ENCODE peak calls at places on chromosomes 1 and 21, in nine cellular contexts. L, H, K, S, G, X, P, F and Z are unnamed samples.

GRCh38 chr21:43723648-43724047 is 4.7 kb downstream of the PDXK start:
- DNase-seq in L (no peak), H (no peak), K (no peak), S (no peak), G (no peak), X (no peak), P (no peak), F (no peak), Z (no peak)

GRCh38 chr1:41286486-41286885 is 44.4 kb upstream of the SCMH1 start:
- DNase-seq in L (no peak), H (no peak), K (no peak), S (no peak), G (no peak), X (no peak), P (no peak), F (no peak), Z (no peak)

GRCh38 chr1:3030663-3031381 is 9.6 kb downstream of the ACTRT2 start:
- DNase-seq in L (no peak), H (no peak), K (no peak), S (no peak), G (no peak), X (no peak), P (no peak), F (no peak), Z (no peak)

GRCh38 chr21:35390013-35390776 is 341.1 kb upstream of the RUNX1 start:
- DNase-seq in L (peak; percentile 59), H (no peak), K (peak; percentile 42), S (no peak), G (no peak), X (no peak), P (peak; percentile 30), F (peak; percentile 50), Z (peak; percentile 62)

GRCh38 chr1:210446479-210446878 is 117.8 kb downstream of the HHAT start:
- DNase-seq in L (peak; percentile 46), H (no peak), K (no peak), S (no peak), G (no peak), X (no peak), P (no peak), F (no peak), Z (peak; percentile 10)

GRCh38 chr1:86110451-86111129 is 46.0 kb downstream of the COL24A1 start:
- DNase-seq in L (no peak), H (no peak), K (no peak), S (no peak), G (no peak), X (no peak), P (no peak), F (no peak), Z (no peak)

GRCh38 chr1:11520531-11521233 is 41.7 kb downstream of the DISP3 start:
- DNase-seq in L (no peak), H (no peak), K (no peak), S (no peak), G (no peak), X (no peak), P (no peak), F (no peak), Z (no peak)

GRCh38 chr1:157170677-157171515 is 32.7 kb upstream of the ETV3 start:
- DNase-seq in L (peak; percentile 13), H (peak; percentile 82), K (no peak), S (peak; percentile 41), G (no peak), X (no peak), P (peak; percentile 23), F (peak; percentile 17), Z (peak; percentile 26)

DNA sequence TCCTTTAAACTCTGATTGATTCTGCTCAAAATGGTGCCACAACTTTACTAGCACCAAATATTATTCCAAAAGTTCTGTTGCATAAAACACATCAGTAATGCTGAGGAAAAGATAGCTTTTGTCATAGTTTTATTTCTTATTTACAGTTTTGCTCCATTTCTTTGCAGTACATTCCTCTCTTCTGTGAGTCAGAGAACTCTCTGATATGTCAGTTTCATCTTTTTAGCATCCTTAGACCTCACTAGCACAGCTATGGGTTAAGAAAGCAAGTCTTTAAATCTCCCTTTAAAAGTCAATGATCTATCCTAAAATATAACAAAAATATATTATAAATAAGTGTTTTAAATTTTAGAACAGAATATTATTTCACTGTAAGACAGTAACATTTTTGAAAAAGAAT is 356.6 kb upstream of the SNX7 start:
- DNase-seq in L (no peak), H (no peak), K (no peak), S (no peak), G (no peak), X (no peak), P (no peak), F (no peak), Z (no peak)
- H3K4me3 ChIP-seq in L (no peak overlapping the region), H (no peak overlapping the region), K (no peak overlapping the region), S (no peak overlapping the region), G (no peak overlapping the region), X (no peak overlapping the region), P (no peak overlapping the region), F (no peak overlapping the region), Z (no peak overlapping the region)

GRCh38 chr1:183896466-183897026 is 91.6 kb downstream of the RGL1 start:
- DNase-seq in L (peak; percentile 74), H (peak; percentile 39), K (peak; percentile 73), S (no peak), G (no peak), X (no peak), P (no peak), F (peak; percentile 66), Z (peak; percentile 93)

GRCh38 chr1:183894290-183894565 is 89.3 kb downstream of the RGL1 start:
- DNase-seq in L (no peak), H (no peak), K (no peak), S (no peak), G (no peak), X (no peak), P (no peak), F (no peak), Z (no peak)

GRCh38 chr1:183898001-183898396 is 93.1 kb downstream of the RGL1 start:
- DNase-seq in L (no peak), H (no peak), K (no peak), S (no peak), G (no peak), X (no peak), P (no peak), F (no peak), Z (no peak)

GRCh38 chr1:183901748-183902341 is 96.9 kb downstream of the RGL1 start:
- DNase-seq in L (no peak), H (no peak), K (no peak), S (no peak), G (no peak), X (no peak), P (no peak), F (peak; percentile 40), Z (no peak)

GRCh38 chr1:183898610-183899009 is 93.7 kb downstream of the RGL1 start:
- DNase-seq in L (no peak), H (no peak), K (no peak), S (no peak), G (no peak), X (no peak), P (no peak), F (no peak), Z (no peak)
- H3K4me3 ChIP-seq in L (no peak overlapping the region), H (no peak overlapping the region), K (no peak overlapping the region), S (no peak overlapping the region), G (no peak overlapping the region), X (no peak overlapping the region), P (no peak overlapping the region), F (no peak overlapping the region), Z (no peak overlapping the region)

DNA sequence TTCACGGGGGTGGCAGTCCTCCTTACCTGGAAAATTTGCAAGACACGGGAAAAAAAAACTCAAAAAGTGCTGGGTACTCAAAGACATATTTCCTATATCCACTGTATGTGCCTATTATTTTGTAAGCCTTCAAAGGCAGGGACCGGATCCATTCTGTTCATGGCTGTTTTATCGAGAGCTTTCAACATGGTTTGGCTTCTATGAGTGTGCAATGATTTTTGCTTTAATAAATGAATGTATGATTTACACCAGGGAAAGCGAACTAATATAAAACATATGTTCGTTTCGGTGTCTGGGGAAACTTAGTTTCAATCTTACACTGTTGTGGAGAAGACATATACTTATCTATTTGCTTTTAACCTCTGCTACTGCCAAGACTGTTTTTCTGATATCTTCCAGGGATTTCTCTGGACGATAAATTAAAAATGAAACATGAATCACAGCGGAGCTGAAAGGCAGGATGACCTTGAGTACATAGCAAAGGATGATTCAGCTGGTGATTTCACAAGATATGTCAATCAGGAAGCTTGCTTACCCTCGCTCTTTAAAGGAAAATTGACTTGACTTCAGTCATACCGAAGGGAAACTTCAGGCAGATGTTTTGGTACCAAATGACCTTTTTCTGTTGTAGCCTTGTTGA is 14.7 kb upstream of the CYYR1 start:
- DNase-seq in L (peak; percentile 41), H (no peak), K (peak; percentile 25), S (no peak), G (peak; percentile 26), X (no peak), P (no peak), F (peak; percentile 68), Z (peak; percentile 89)
- H3K4me3 ChIP-seq in L (no peak overlapping the region), H (no peak overlapping the region), K (no peak overlapping the region), S (no peak overlapping the region), G (no peak overlapping the region), X (peak overlapping the region; percentile 4), P (no peak overlapping the region), F (no peak overlapping the region), Z (no peak overlapping the region)

GRCh38 chr1:47708658-47709301 is 270.9 kb downstream of the FOXD2 start:
- DNase-seq in L (peak; percentile 25), H (no peak), K (no peak), S (no peak), G (no peak), X (no peak), P (no peak), F (peak; percentile 18), Z (no peak)
- H3K4me3 ChIP-seq in L (peak overlapping the region; percentile 10), H (peak overlapping the region; percentile 54), K (no peak overlapping the region), S (no peak overlapping the region), G (peak overlapping the region; percentile 29), X (peak overlapping the region; percentile 60), P (no peak overlapping the region), F (no peak overlapping the region), Z (no peak overlapping the region)

DNA sequence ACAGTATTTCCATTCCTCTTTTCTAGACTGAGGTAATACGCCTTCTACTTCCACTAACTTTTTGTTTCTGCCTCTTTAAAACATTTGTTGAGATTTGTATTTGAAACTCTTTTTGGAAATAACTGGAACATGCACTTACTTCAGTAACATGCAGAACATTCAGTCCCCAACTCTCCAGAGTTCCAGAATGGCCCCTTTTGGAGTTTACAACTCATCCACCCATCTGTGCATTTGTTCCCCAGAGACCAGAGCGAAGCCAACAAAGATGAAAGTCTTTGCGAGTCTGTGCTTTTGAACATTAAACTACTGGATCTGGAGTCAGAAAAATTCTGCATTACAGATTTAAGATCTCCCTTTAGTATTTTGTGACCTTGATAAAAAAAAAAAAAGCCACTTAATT is 143.1 kb upstream of the ZRANB2 start:
- DNase-seq in L (no peak), H (no peak), K (no peak), S (no peak), G (peak; percentile 15), X (no peak), P (no peak), F (no peak), Z (peak; percentile 8)
- H3K4me3 ChIP-seq in L (no peak overlapping the region), H (no peak overlapping the region), K (no peak overlapping the region), S (no peak overlapping the region), G (no peak overlapping the region), X (no peak overlapping the region), P (no peak overlapping the region), F (no peak overlapping the region), Z (no peak overlapping the region)

DNA sequence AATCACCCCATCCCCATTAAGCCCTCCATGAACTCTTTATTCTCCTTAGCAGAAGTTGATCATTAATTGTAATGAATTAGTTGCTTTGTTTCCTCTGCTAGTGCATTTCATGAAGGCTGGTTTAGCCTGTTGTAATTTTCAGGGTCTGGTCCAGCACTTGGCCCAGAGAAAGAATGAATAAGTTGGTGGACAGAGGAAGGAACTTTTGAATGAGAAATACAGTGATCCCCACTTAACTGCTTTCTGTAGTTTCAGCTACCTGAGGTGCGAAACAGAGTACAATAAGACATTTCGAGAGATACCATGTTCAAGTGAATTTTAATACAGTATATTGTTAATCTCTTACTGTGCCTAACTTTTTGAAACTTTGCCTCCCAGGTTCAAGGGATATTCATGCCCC is 1.8 kb downstream of the SOAT1 start:
- DNase-seq in L (no peak), H (no peak), K (no peak), S (no peak), G (no peak), X (no peak), P (no peak), F (no peak), Z (no peak)
- H3K4me3 ChIP-seq in L (peak overlapping the region; percentile 68), H (no peak overlapping the region), K (no peak overlapping the region), S (no peak overlapping the region), G (no peak overlapping the region), X (peak overlapping the region; percentile 79), P (no peak overlapping the region), F (peak overlapping the region; percentile 87), Z (peak overlapping the region; percentile 67)